ENCODE peak calls at places on chromosome 22, in ten cellular contexts. F is neural progenitor cell; L is GM23338; C is tibial nerve; Z is effector memory CD4-positive, alpha-beta T cell; V is K562; K is ovary; T is left lung; H is caudate nucleus; X is body of pancreas. E is an unnamed sample.
A peak's percentile ranks its signal among the peaks of the same experiment; 100 is the strongest.

GRCh38 chr22:23713696-23714595 is 23.1 kb downstream of the RGL4 start:
- DNase-seq in F (no peak), L (no peak), C (no peak), Z (no peak), V (no peak), K (no peak), T (no peak), H (no peak), X (no peak), E (no peak)

GRCh38 chr22:38843716-38844660 is at the start of gene NPTXR:
- DNase-seq in F (peak; percentile 89), L (peak; percentile 69), C (no peak), Z (peak; percentile 6), V (peak; percentile 78), K (peak; percentile 78), T (no peak), H (no peak), X (peak; percentile 78), E (no peak)

GRCh38 chr22:30001459-30001858 is 78.8 kb upstream of the HORMAD2 start:
- DNase-seq in F (no peak), L (no peak), C (no peak), Z (no peak), V (no peak), K (no peak), T (no peak), H (no peak), X (no peak), E (no peak)

GRCh38 chr22:24053481-24054226 is 42.5 kb downstream of the CABIN1 start:
- DNase-seq in F (no peak), L (no peak), C (no peak), Z (no peak), V (no peak), K (no peak), T (no peak), H (no peak), X (no peak), E (no peak)

GRCh38 chr22:39149915-39150847 is 2.3 kb downstream of the CBX7 start:
- DNase-seq in F (peak; percentile 40), L (peak; percentile 50), C (peak; percentile 14), Z (no peak), V (no peak), K (peak; percentile 49), T (no peak), H (no peak), X (no peak), E (no peak)

GRCh38 chr22:17369553-17370035 is 334 bp downstream of the CECR2 start:
- DNase-seq in F (peak; percentile 88), L (peak; percentile 71), C (no peak), Z (no peak), V (peak; percentile 25), K (peak; percentile 42), T (peak; percentile 43), H (peak; percentile 44), X (peak; percentile 38), E (no peak)

GRCh38 chr22:48960576-48960975 is 867.1 kb downstream of the BRD1 start:
- DNase-seq in F (no peak), L (no peak), C (no peak), Z (no peak), V (no peak), K (no peak), T (no peak), H (no peak), X (no peak), E (no peak)

GRCh38 chr22:32340437-32340836 is 17.2 kb upstream of the RFPL3 start:
- DNase-seq in F (no peak), L (no peak), C (no peak), Z (no peak), V (no peak), K (no peak), T (no peak), H (no peak), X (no peak), E (no peak)

GRCh38 chr22:48259991-48260670 is 1497.7 kb downstream of the TBC1D22A start:
- DNase-seq in F (no peak), L (no peak), C (no peak), Z (no peak), V (no peak), K (no peak), T (no peak), H (no peak), X (no peak), E (no peak)

GRCh38 chr22:48335442-48336139 is 1492.1 kb downstream of the BRD1 start:
- DNase-seq in F (no peak), L (no peak), C (no peak), Z (no peak), V (no peak), K (no peak), T (no peak), H (no peak), X (no peak), E (no peak)

GRCh38 chr22:41848468-41848867 is 15.6 kb downstream of the SREBF2 start:
- DNase-seq in F (no peak), L (peak; percentile 44), C (peak; percentile 56), Z (no peak), V (no peak), K (no peak), T (peak; percentile 84), H (no peak), X (no peak), E (no peak)

DNA sequence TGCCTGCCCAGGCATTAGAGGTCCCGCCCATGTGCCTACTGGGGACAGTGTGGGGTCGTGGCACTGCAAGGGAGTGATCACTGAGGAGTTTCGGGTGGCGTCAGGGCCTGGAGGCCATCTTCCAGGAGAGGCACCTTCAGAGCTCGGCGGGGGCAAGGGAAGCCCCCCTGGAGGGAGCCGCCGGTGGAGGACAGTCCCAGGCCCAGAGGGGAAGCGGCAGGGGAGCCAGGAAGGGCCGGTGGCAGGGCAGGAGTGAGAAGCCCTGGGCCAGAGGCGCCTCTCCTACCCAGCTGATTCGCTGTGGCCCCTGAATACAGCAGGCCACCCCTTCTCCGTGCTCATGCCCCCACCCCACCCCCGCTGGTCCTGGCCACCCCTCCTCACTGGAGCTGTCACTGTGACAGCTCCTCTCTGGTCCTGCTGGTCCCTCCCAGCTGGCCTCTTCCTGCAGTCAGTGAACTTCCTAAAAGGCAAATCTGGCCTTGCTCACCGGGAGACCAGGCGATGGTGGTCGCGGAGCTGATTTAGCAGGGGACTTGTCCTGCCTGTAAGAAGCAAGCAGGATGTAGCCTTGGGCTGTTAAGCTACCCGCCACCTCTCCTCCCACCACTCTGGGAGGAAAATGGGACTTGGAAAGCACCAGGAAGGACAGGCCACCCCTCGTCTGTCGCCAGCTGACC is 2.1 kb upstream of the MAPK11 start:
- DNase-seq in F (peak; percentile 45), L (no peak), C (no peak), Z (no peak), V (no peak), K (no peak), T (no peak), H (no peak), X (no peak), E (no peak)
- H3K27ac ChIP-seq in F (no peak overlapping the region), L (no peak overlapping the region), C (peak overlapping the region; percentile 64), Z (no peak overlapping the region), V (no peak overlapping the region), K (no peak overlapping the region), T (no peak overlapping the region), H (peak overlapping the region; percentile 73), X (no peak overlapping the region), E (no peak overlapping the region)

GRCh38 chr22:19463491-19464469 is 15.2 kb downstream of the UFD1 start:
- DNase-seq in F (no peak), L (no peak), C (peak; percentile 23), Z (no peak), V (no peak), K (no peak), T (no peak), H (no peak), X (no peak), E (no peak)

GRCh38 chr22:19463008-19463407 is 15.5 kb upstream of the C22orf39 start:
- DNase-seq in F (no peak), L (no peak), C (no peak), Z (no peak), V (no peak), K (no peak), T (no peak), H (no peak), X (no peak), E (no peak)

GRCh38 chr22:19466126-19466716 is 12.8 kb downstream of the UFD1 start:
- DNase-seq in F (no peak), L (no peak), C (no peak), Z (no peak), V (no peak), K (no peak), T (no peak), H (no peak), X (no peak), E (no peak)

GRCh38 chr22:19464975-19465374 is 14.0 kb downstream of the UFD1 start:
- DNase-seq in F (no peak), L (no peak), C (no peak), Z (no peak), V (no peak), K (no peak), T (no peak), H (no peak), X (no peak), E (no peak)

GRCh38 chr22:19464546-19464945 is 14.4 kb downstream of the UFD1 start:
- DNase-seq in F (peak; percentile 13), L (no peak), C (no peak), Z (no peak), V (no peak), K (no peak), T (no peak), H (no peak), X (no peak), E (no peak)
- H3K27ac ChIP-seq in F (no peak overlapping the region), L (no peak overlapping the region), C (no peak overlapping the region), Z (no peak overlapping the region), V (no peak overlapping the region), K (no peak overlapping the region), T (no peak overlapping the region), H (no peak overlapping the region), X (no peak overlapping the region), E (no peak overlapping the region)

DNA sequence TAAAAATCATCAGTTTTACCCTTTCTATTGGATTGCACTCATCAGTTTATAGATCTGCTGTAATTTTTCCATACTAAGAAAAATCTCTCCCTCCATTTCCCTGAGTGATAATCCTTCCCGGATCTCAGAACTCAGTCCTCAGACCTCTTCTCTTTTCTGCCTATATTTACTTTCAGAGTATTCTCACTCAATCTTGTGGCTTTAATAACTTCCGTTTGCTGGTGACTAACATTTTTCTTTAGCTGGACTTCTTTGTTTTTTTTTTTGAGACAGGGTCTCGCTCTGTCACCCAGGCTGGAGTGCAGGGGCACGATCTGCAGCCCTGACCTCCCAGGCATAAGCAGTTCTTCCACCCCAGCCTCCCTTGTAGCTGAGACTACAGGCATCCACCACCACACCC is 10.4 kb downstream of the ATXN10 start:
- DNase-seq in F (no peak), L (no peak), C (no peak), Z (no peak), V (no peak), K (no peak), T (no peak), H (no peak), X (no peak), E (no peak)
- H3K27ac ChIP-seq in F (no peak overlapping the region), L (peak overlapping the region; percentile 1), C (no peak overlapping the region), Z (no peak overlapping the region), V (no peak overlapping the region), K (no peak overlapping the region), T (no peak overlapping the region), H (no peak overlapping the region), X (no peak overlapping the region), E (no peak overlapping the region)

DNA sequence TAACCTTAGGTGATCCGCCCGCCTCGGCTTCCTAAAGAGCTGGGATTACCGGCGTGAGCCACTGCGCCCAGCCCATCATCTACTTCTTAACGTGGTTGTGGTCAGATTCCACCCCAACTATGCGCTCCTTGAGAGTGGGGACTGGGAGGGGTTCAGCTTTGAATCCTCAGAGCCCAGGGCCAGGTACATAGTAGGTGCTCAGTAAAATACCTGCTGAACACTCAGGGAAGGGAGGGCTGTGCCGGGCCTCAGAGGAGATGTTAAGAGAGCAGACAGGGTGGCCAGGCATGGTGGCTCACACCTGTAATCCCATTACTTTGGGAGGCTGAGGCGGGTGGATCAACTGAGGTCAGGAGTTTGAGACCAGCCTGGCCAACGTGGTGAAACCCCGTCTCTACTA is 1.2 kb upstream of the LGALS1 start:
- DNase-seq in F (no peak), L (no peak), C (no peak), Z (no peak), V (no peak), K (no peak), T (no peak), H (no peak), X (no peak), E (no peak)
- H3K27ac ChIP-seq in F (no peak overlapping the region), L (no peak overlapping the region), C (peak overlapping the region; percentile 94), Z (peak overlapping the region; percentile 7), V (peak overlapping the region; percentile 74), K (peak overlapping the region; percentile 1), T (peak overlapping the region; percentile 90), H (peak overlapping the region; percentile 70), X (peak overlapping the region; percentile 78), E (peak overlapping the region; percentile 79)